ENCODE peak calls at places on chromosome 14, in four cellular contexts. Z, Q, L and N are unnamed samples.

GRCh38 chr14:22865424-22866215 is 5.9 kb upstream of the LRP10 start:
- DNase-seq in Q (no peak), L (no peak), Z (no peak), N (no peak)

GRCh38 chr14:58200480-58200841 is 512 bp downstream of the ACTR10 start:
- DNase-seq in L (no peak), Q (no peak), Z (no peak), N (no peak)

GRCh38 chr14:101969480-101969879 is 5.1 kb downstream of the DYNC1H1 start:
- DNase-seq in Z (no peak), Q (no peak), L (no peak), N (no peak)

GRCh38 chr14:97796511-97796910 is 999.3 kb downstream of the VRK1 start:
- DNase-seq in L (no peak), Z (no peak), Q (no peak), N (no peak)

GRCh38 chr14:69093551-69094421 is 59.1 kb downstream of the DCAF5 start:
- DNase-seq in L (no peak), Z (no peak), Q (no peak), N (no peak)

GRCh38 chr14:71833476-71833875 is 98.8 kb upstream of the RGS6 start:
- DNase-seq in Q (no peak), Z (no peak), L (no peak), N (no peak)

GRCh38 chr14:91059576-91060471 is 617 bp downstream of the RPS6KA5 start:
- DNase-seq in L (peak), Z (peak), Q (no peak), N (no peak)

GRCh38 chr14:88590173-88590572 is 27.3 kb downstream of the ZC3H14 start:
- DNase-seq in L (no peak), Q (no peak), Z (peak), N (no peak)

GRCh38 chr14:57378661-57379060 is 11.7 kb upstream of the NAA30 start:
- DNase-seq in L (no peak), Z (no peak), Q (no peak), N (no peak)

GRCh38 chr14:74618078-74618952 is 6.3 kb upstream of the LTBP2 start:
- DNase-seq in L (peak), Q (peak), Z (no peak), N (no peak)

GRCh38 chr14:52052991-52053390 is 15.9 kb downstream of the NID2 start:
- DNase-seq in Z (no peak), L (no peak), Q (no peak), N (no peak)

GRCh38 chr14:30108975-30109700 is 181.5 kb upstream of the PRKD1 start:
- DNase-seq in L (no peak), Q (no peak), Z (no peak), N (no peak)

GRCh38 chr14:52391866-52392600 is 77.9 kb downstream of the PTGER2 start:
- DNase-seq in L (no peak), Z (no peak), Q (no peak), N (no peak)

GRCh38 chr14:68547305-68548193 is 245.3 kb downstream of the ZFP36L1 start:
- DNase-seq in L (peak), Q (peak), Z (no peak), N (no peak)

GRCh38 chr14:61653507-61653906 is 41.8 kb upstream of the HIF1A start:
- DNase-seq in Z (no peak), Q (peak), L (no peak), N (no peak)

GRCh38 chr14:59154383-59154782 is 34.1 kb upstream of the DAAM1 start:
- DNase-seq in Q (no peak), L (no peak), Z (no peak), N (no peak)

GRCh38 chr14:89771251-89771650 is 183.3 kb downstream of the EFCAB11 start:
- DNase-seq in Q (no peak), L (no peak), Z (no peak), N (no peak)

GRCh38 chr14:31439554-31439953 is 17.8 kb downstream of the DTD2 start:
- DNase-seq in Q (no peak), Z (no peak), L (no peak), N (no peak)

GRCh38 chr14:58639842-58640484 is 2.2 kb downstream of the DACT1 start:
- DNase-seq in Z (peak), Q (peak), L (no peak), N (no peak)

GRCh38 chr14:73599494-73599893 is 7.8 kb downstream of the ACOT4 start:
- DNase-seq in Z (no peak), L (no peak), Q (no peak), N (no peak)

DNA sequence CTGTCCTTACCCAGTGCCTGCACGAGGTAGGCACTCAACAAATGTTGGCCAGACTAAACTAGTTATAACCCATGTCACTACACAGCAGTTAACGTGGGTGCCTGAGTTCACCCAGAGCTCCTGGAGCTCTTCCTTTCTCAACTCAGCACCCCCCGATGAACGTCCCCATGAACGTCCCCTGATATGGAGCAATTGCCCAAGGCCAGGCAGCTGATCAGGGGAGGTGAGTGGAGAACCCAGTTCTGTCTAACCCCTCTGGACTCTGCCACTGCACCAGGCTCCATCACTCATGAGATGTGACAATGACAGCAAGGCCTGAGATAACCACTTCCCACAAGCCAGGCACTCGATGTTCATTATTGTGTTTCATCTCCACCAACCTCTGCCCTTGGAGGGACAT is 199.0 kb downstream of the BCL11B start:
- DNase-seq in L (no peak), Q (no peak), Z (no peak), N (no peak)
- TF ChIP-seq CTCF in L (no peak), Q (no peak), Z (no peak), N (no peak)

DNA sequence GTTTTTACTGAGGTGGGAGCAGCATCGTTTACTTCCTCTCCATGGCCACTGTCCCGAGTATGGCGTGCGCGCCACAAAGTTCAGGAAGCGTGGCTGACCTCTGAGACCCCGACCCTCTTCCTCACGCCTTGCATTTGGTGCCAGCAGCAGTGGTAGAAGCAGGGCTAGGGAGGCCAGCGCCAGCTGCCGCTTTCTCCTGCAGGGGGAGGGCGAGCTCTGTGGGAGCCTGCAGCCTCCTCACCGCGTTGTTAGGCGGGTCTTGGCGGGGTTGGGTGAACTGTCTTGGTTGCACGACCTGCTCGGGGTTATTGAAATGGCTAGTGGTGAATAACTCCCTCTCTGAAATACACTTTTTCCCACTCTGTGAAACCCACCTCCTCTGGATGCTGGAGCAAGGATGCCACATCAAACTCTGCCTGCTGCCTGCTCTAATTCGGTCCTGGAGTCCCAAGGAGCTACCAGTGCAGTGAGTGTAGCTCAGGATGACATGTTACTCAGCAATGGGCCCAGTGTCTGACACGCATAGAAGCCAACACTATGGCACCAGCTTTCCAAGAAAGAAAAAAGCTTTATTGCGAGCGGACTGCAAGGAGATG is 22.3 kb upstream of the TDRD9 start:
- DNase-seq in Q (no peak), L (no peak), Z (peak), N (no peak)
- TF ChIP-seq CTCF in Q (no peak), L (no peak), Z (peak), N (no peak)

GRCh38 chr14:94826774-94827173 is 56.9 kb upstream of the GSC start:
- DNase-seq in Z (peak), Q (no peak), L (no peak), N (no peak)

GRCh38 chr14:94821705-94822104 is 51.8 kb upstream of the GSC start:
- DNase-seq in L (no peak), Z (no peak), Q (no peak), N (no peak)

GRCh38 chr14:94819531-94819930 is 49.6 kb upstream of the GSC start:
- DNase-seq in Z (no peak), Q (no peak), L (no peak), N (no peak)

GRCh38 chr14:94827711-94828505 is 58.0 kb upstream of the GSC start:
- DNase-seq in L (no peak), Z (no peak), Q (peak), N (no peak)

DNA sequence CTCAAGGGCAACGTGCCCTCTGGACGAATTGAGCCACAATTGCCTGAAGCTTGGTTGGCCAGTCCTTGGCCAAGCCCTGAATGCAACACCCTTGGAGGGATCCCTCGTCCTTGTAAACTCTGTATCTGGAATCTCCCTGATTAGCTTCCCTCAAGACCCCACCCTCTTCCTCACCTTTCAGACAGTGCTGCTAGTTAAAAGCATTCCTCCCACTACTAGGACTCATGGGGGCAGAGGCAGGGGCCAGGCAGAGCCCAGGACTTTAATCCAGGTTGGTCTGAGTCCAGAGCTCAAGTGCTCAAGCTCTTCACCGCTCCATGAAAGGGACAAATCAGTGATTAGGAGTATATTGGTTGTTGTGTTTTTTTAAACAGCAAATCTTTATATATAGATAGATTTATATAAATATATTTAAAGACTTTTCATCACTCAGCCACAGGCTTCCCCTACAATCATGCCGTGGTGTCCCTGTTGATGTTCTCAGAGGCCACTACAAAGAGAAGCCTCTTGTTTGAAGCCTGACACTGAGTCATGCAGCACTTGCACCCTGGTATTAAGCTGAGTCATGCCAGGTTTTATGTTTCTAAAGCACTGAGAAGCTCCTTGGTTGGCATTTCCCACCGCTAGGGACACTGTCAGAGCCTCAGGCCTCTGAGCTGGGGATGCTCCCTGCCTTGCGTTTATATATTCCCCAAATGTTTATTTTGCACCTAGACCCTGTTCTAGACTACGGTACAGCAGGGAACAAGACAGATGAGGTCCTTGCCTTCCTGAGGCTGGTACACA is 53.8 kb upstream of the GSC start:
- DNase-seq in Z (no peak), Q (no peak), L (no peak), N (no peak)
- TF ChIP-seq CTCF in Z (no peak), Q (no peak), L (no peak), N (no peak)

GRCh38 chr14:92668266-92668973 is 80.0 kb downstream of the LGMN start:
- DNase-seq in Q (no peak), L (no peak), Z (no peak), N (no peak)

GRCh38 chr14:92670967-92671366 is 77.5 kb downstream of the LGMN start:
- DNase-seq in Q (no peak), Z (no peak), L (no peak), N (no peak)

GRCh38 chr14:92673601-92674000 is 74.8 kb downstream of the LGMN start:
- DNase-seq in L (no peak), Z (no peak), Q (no peak), N (no peak)

GRCh38 chr14:92666251-92666650 is 82.2 kb downstream of the LGMN start:
- DNase-seq in Q (no peak), L (no peak), Z (no peak), N (no peak)

DNA sequence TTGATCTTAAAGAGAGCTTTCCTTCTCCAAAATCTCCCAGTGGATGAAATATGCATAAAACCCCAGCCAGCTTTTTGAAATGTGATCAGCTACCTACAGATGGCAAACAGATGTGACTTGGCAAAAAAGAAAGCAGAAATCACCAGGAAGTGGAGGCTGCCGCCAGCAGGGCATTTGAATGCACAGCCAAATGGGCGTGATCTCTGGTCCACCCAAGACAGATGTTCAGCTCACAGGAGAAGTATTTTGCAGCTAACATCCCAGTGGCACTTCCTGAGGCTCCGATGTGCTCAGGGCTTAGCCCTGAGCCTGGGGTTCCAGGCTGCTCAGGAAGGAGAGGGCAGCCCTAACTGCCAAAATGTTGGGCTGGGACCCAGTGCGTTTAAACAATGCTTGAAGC is 78.2 kb downstream of the LGMN start:
- DNase-seq in L (no peak), Z (no peak), Q (no peak), N (no peak)
- TF ChIP-seq CTCF in L (no peak), Z (no peak), Q (no peak), N (no peak)

GRCh38 chr14:65422093-65422834 is 9.7 kb downstream of the FUT8 start:
- DNase-seq in Z (no peak), L (no peak), Q (no peak), N (no peak)
- TF ChIP-seq CTCF in Z (no peak), L (no peak), Q (no peak), N (no peak)

GRCh38 chr14:24093901-24094838 is at the start of gene PCK2:
- DNase-seq in L (peak), Q (peak), Z (peak), N (peak)
- TF ChIP-seq CTCF in L (no peak), Q (peak), Z (no peak), N (no peak)

GRCh38 chr14:56116128-56116900 is 1.9 kb upstream of the PELI2 start:
- DNase-seq in Q (peak), Z (no peak), L (no peak), N (no peak)

GRCh38 chr14:56118611-56119181 is 485 bp downstream of the PELI2 start:
- DNase-seq in Z (no peak), Q (peak), L (no peak), N (no peak)

GRCh38 chr14:56120091-56120632 is 2.0 kb downstream of the PELI2 start:
- DNase-seq in L (no peak), Z (no peak), Q (peak), N (no peak)

GRCh38 chr14:56119221-56119967 is 1.2 kb downstream of the PELI2 start:
- DNase-seq in Q (peak), Z (peak), L (no peak), N (no peak)

GRCh38 chr14:56117765-56118610 is at the start of gene PELI2:
- DNase-seq in Z (peak), L (no peak), Q (peak), N (peak)
- TF ChIP-seq CTCF in Z (no peak), L (peak), Q (peak), N (no peak)

GRCh38 chr14:77822307-77822706 is 22.4 kb downstream of the ADCK1 start:
- DNase-seq in Z (no peak), Q (no peak), L (no peak), N (no peak)
- TF ChIP-seq CTCF in Z (no peak), Q (no peak), L (no peak), N (no peak)